ENCODE peak calls at places on chromosomes 13 and 19, in eight cellular contexts. One of them, this sample, is unnamed.

GRCh38 chr13:113550453-113550852 is 34.1 kb upstream of the TFDP1 start:
- DNase-seq in Daoy: no peak
- DNase-seq in NCI-H1092: no peak
- DNase-seq in activated T-cell treated with anti-CD3 and anti-CD28 coated beads, Interleukin-2, amount 50 U/mL, for 72 hours: no peak
- DNase-seq in AG04449: no peak
- DNase-seq in CD4-positive, alpha-beta T cell: no peak
- DNase-seq in pulmonary artery endothelial cell: no peak
- DNase-seq in activated CD4-positive, CD25-positive, alpha-beta regulatory T cell treated with anti-CD3 and anti-CD28 coated beads, Interleukin-2, amount 50 U/mL, for 16 hours: no peak
- DNase-seq in this sample: no peak

GRCh38 chr13:100158569-100158968 is 69.7 kb downstream of the PCCA start:
- DNase-seq in AG04449: no peak
- DNase-seq in NCI-H1092: no peak
- DNase-seq in CD4-positive, alpha-beta T cell: no peak
- DNase-seq in activated T-cell treated with anti-CD3 and anti-CD28 coated beads, Interleukin-2, amount 50 U/mL, for 72 hours: no peak
- DNase-seq in activated CD4-positive, CD25-positive, alpha-beta regulatory T cell treated with anti-CD3 and anti-CD28 coated beads, Interleukin-2, amount 50 U/mL, for 16 hours: no peak
- DNase-seq in pulmonary artery endothelial cell: no peak
- DNase-seq in Daoy: no peak
- DNase-seq in this sample: no peak

GRCh38 chr13:112174476-112175110 is 107.6 kb downstream of the SOX1 start:
- DNase-seq in AG04449: no peak
- DNase-seq in CD4-positive, alpha-beta T cell: no peak
- DNase-seq in activated CD4-positive, CD25-positive, alpha-beta regulatory T cell treated with anti-CD3 and anti-CD28 coated beads, Interleukin-2, amount 50 U/mL, for 16 hours: no peak
- DNase-seq in NCI-H1092: no peak
- DNase-seq in pulmonary artery endothelial cell: no peak
- DNase-seq in activated T-cell treated with anti-CD3 and anti-CD28 coated beads, Interleukin-2, amount 50 U/mL, for 72 hours: no peak
- DNase-seq in Daoy: peak; percentile 77
- DNase-seq in this sample: no peak

GRCh38 chr13:112447761-112448603 is 71.8 kb downstream of the SPACA7 start:
- DNase-seq in AG04449: no peak
- DNase-seq in Daoy: no peak
- DNase-seq in pulmonary artery endothelial cell: no peak
- DNase-seq in activated CD4-positive, CD25-positive, alpha-beta regulatory T cell treated with anti-CD3 and anti-CD28 coated beads, Interleukin-2, amount 50 U/mL, for 16 hours: no peak
- DNase-seq in activated T-cell treated with anti-CD3 and anti-CD28 coated beads, Interleukin-2, amount 50 U/mL, for 72 hours: no peak
- DNase-seq in CD4-positive, alpha-beta T cell: no peak
- DNase-seq in NCI-H1092: no peak
- DNase-seq in this sample: no peak

GRCh38 chr19:13920940-13921744 is 15.1 kb downstream of the CC2D1A start:
- DNase-seq in activated CD4-positive, CD25-positive, alpha-beta regulatory T cell treated with anti-CD3 and anti-CD28 coated beads, Interleukin-2, amount 50 U/mL, for 16 hours: no peak
- DNase-seq in AG04449: no peak
- DNase-seq in NCI-H1092: no peak
- DNase-seq in Daoy: peak; percentile 63
- DNase-seq in CD4-positive, alpha-beta T cell: no peak
- DNase-seq in activated T-cell treated with anti-CD3 and anti-CD28 coated beads, Interleukin-2, amount 50 U/mL, for 72 hours: peak; percentile 38
- DNase-seq in pulmonary artery endothelial cell: no peak
- DNase-seq in this sample: peak; percentile 70

GRCh38 chr19:46697142-46697960 is 19.6 kb downstream of the PRKD2 start:
- DNase-seq in CD4-positive, alpha-beta T cell: no peak
- DNase-seq in pulmonary artery endothelial cell: peak; percentile 33
- DNase-seq in activated T-cell treated with anti-CD3 and anti-CD28 coated beads, Interleukin-2, amount 50 U/mL, for 72 hours: peak; percentile 25
- DNase-seq in Daoy: no peak
- DNase-seq in NCI-H1092: no peak
- DNase-seq in AG04449: no peak
- DNase-seq in activated CD4-positive, CD25-positive, alpha-beta regulatory T cell treated with anti-CD3 and anti-CD28 coated beads, Interleukin-2, amount 50 U/mL, for 16 hours: no peak
- DNase-seq in this sample: peak; percentile 79

GRCh38 chr13:110266983-110267382 is 40.0 kb downstream of the COL4A1 start:
- DNase-seq in activated CD4-positive, CD25-positive, alpha-beta regulatory T cell treated with anti-CD3 and anti-CD28 coated beads, Interleukin-2, amount 50 U/mL, for 16 hours: no peak
- DNase-seq in CD4-positive, alpha-beta T cell: no peak
- DNase-seq in NCI-H1092: no peak
- DNase-seq in Daoy: no peak
- DNase-seq in pulmonary artery endothelial cell: peak; percentile 45
- DNase-seq in activated T-cell treated with anti-CD3 and anti-CD28 coated beads, Interleukin-2, amount 50 U/mL, for 72 hours: no peak
- DNase-seq in AG04449: no peak
- DNase-seq in this sample: no peak

GRCh38 chr19:4064073-4064550 is 2.6 kb downstream of the ZBTB7A start:
- DNase-seq in NCI-H1092: no peak
- DNase-seq in AG04449: no peak
- DNase-seq in Daoy: no peak
- DNase-seq in activated CD4-positive, CD25-positive, alpha-beta regulatory T cell treated with anti-CD3 and anti-CD28 coated beads, Interleukin-2, amount 50 U/mL, for 16 hours: no peak
- DNase-seq in pulmonary artery endothelial cell: no peak
- DNase-seq in activated T-cell treated with anti-CD3 and anti-CD28 coated beads, Interleukin-2, amount 50 U/mL, for 72 hours: no peak
- DNase-seq in CD4-positive, alpha-beta T cell: no peak
- DNase-seq in this sample: peak; percentile 34

GRCh38 chr19:43526884-43527859 is at the start of gene ETHE1:
- DNase-seq in activated T-cell treated with anti-CD3 and anti-CD28 coated beads, Interleukin-2, amount 50 U/mL, for 72 hours: peak; percentile 90
- DNase-seq in pulmonary artery endothelial cell: no peak
- DNase-seq in NCI-H1092: peak; percentile 15
- DNase-seq in AG04449: no peak
- DNase-seq in CD4-positive, alpha-beta T cell: peak; percentile 53
- DNase-seq in activated CD4-positive, CD25-positive, alpha-beta regulatory T cell treated with anti-CD3 and anti-CD28 coated beads, Interleukin-2, amount 50 U/mL, for 16 hours: peak; percentile 41
- DNase-seq in Daoy: peak; percentile 74
- DNase-seq in this sample: peak; percentile 83

This sample was measured in RPMI7951.